ENCODE peak calls at places on chromosomes 16 and 17, in nine cellular contexts. V is dorsolateral prefrontal cortex; U is psoas muscle; F is adrenal gland; I is CD8-positive, alpha-beta T cell; G is BJ; Z is transverse colon; X is endothelial cell of umbilical vein; O is tibial nerve. H is an unnamed sample. For H3K27me3, the result is how much of the 10 kb centered on the place peaks cover.

GRCh38 chr17:2083613-2084128 is 28.8 kb downstream of the HIC1 start:
- DNase-seq in F (peak), I (no peak), U (peak), V (no peak), X (peak), Z (peak), O (no peak), G (no peak), H (no peak)

GRCh38 chr16:57648590-57649442 is 19.3 kb upstream of the ADGRG3 start:
- DNase-seq in Z (peak), O (peak), V (no peak), U (peak), F (peak), G (no peak), X (peak), I (peak), H (peak)

GRCh38 chr17:40468560-40468959 is 25.3 kb downstream of the IGFBP4 start:
- DNase-seq in G (no peak), O (no peak), V (no peak), X (no peak), F (no peak), Z (no peak), I (no peak), U (no peak), H (no peak)

GRCh38 chr16:53998024-53998810 is 288.4 kb downstream of the IRX3 start:
- DNase-seq in U (no peak), O (no peak), F (no peak), Z (no peak), X (no peak), V (no peak), I (no peak), G (no peak), H (no peak)

GRCh38 chr16:58243528-58244004 is 45.7 kb upstream of the CSNK2A2 start:
- DNase-seq in I (no peak), U (no peak), G (no peak), F (no peak), Z (peak), V (no peak), O (no peak), X (no peak), H (peak)

GRCh38 chr17:67322039-67322787 is 44.2 kb downstream of the PSMD12 start:
- DNase-seq in X (no peak), F (no peak), U (no peak), Z (no peak), G (no peak), O (no peak), V (no peak), I (no peak), H (no peak)

GRCh38 chr16:55495616-55496289 is 13.1 kb upstream of the LPCAT2 start:
- DNase-seq in F (peak), I (no peak), X (no peak), V (no peak), Z (no peak), G (peak), U (no peak), O (peak), H (peak)

GRCh38 chr17:16171613-16172012 is 43.7 kb downstream of the NCOR1 start:
- DNase-seq in O (no peak), F (no peak), X (no peak), G (peak), Z (no peak), I (no peak), V (no peak), U (no peak), H (peak)

GRCh38 chr16:27287051-27287811 is 18.7 kb upstream of the NSMCE1 start:
- DNase-seq in V (no peak), I (no peak), O (no peak), G (no peak), X (no peak), U (no peak), Z (no peak), F (no peak), H (no peak)

GRCh38 chr16:28596840-28597691 is at the start of gene SULT1A2:
- DNase-seq in V (no peak), Z (peak), I (no peak), O (no peak), F (no peak), X (no peak), U (no peak), G (no peak), H (peak)

GRCh38 chr16:22206847-22207714 is 1.0 kb downstream of the EEF2K start:
- DNase-seq in Z (peak), O (peak), V (peak), F (peak), X (peak), G (no peak), U (peak), I (no peak), H (peak)

GRCh38 chr17:63701477-63702222 is 1.7 kb upstream of the LIMD2 start:
- DNase-seq in G (no peak), V (no peak), O (no peak), Z (peak), U (no peak), I (peak), X (no peak), F (peak), H (no peak)

GRCh38 chr16:84463221-84463620 is 41.2 kb downstream of the MEAK7 start:
- DNase-seq in Z (no peak), X (no peak), G (no peak), O (no peak), I (no peak), F (no peak), U (no peak), V (no peak), H (no peak)

GRCh38 chr17:44872131-44872768 is 24.6 kb downstream of the HIGD1B start:
- DNase-seq in F (peak), U (peak), V (peak), Z (peak), G (no peak), O (no peak), I (no peak), X (peak), H (peak)

GRCh38 chr16:4092547-4093265 is 23.5 kb downstream of the ADCY9 start:
- DNase-seq in Z (peak), G (no peak), V (no peak), O (no peak), I (no peak), F (no peak), X (no peak), U (no peak), H (no peak)

GRCh38 chr17:39027037-39027436 is 59.8 kb upstream of the FBXO47 start:
- DNase-seq in U (peak), I (no peak), O (peak), Z (peak), G (no peak), X (no peak), V (no peak), F (peak), H (no peak)

GRCh38 chr16:87150359-87151280 is 166.6 kb downstream of the C16orf95 start:
- DNase-seq in U (no peak), Z (no peak), F (no peak), G (no peak), I (no peak), O (no peak), X (no peak), V (no peak), H (no peak)

GRCh38 chr17:75476752-75477492 is 20.5 kb downstream of the TMEM94 start:
- DNase-seq in O (no peak), X (no peak), G (no peak), Z (no peak), V (no peak), U (peak), I (no peak), F (peak), H (no peak)

GRCh38 chr17:57211543-57211942 is 44.8 kb upstream of the MSI2 start:
- DNase-seq in V (no peak), X (peak), I (no peak), U (no peak), F (no peak), Z (no peak), G (no peak), O (no peak), H (peak)

GRCh38 chr17:80677214-80677756 is 132.6 kb downstream of the RPTOR start:
- DNase-seq in O (no peak), X (no peak), G (no peak), F (no peak), V (no peak), Z (no peak), I (no peak), U (no peak), H (no peak)

GRCh38 chr16:73020409-73020884 is 27.5 kb downstream of the ZFHX3 start:
- DNase-seq in Z (peak), G (no peak), O (peak), X (peak), V (no peak), F (peak), U (peak), I (no peak), H (peak)

GRCh38 chr17:76996741-76997694 is 128.8 kb downstream of the MGAT5B start:
- DNase-seq in X (no peak), G (no peak), V (no peak), I (no peak), O (no peak), Z (no peak), U (no peak), F (no peak), H (no peak)

GRCh38 chr17:76995352-76996105 is 127.3 kb downstream of the MGAT5B start:
- DNase-seq in I (no peak), F (no peak), V (no peak), O (no peak), G (no peak), U (no peak), Z (no peak), X (no peak), H (no peak)

GRCh38 chr17:77001487-77001886 is 133.3 kb downstream of the MGAT5B start:
- DNase-seq in V (no peak), U (no peak), X (no peak), Z (no peak), O (no peak), G (no peak), F (no peak), I (no peak), H (no peak)

GRCh38 chr17:76997981-76998531 is 129.9 kb downstream of the MGAT5B start:
- DNase-seq in O (no peak), F (no peak), Z (peak), X (no peak), V (no peak), I (peak), G (no peak), U (no peak), H (no peak)

GRCh38 chr17:76998839-76999238 is 130.6 kb downstream of the MGAT5B start:
- DNase-seq in I (no peak), Z (no peak), F (no peak), V (no peak), X (no peak), U (no peak), O (no peak), G (no peak), H (no peak)
- H3K4me3 ChIP-seq in I (peak), Z (no peak), F (no peak), V (no peak), X (no peak), U (no peak), O (no peak), G (no peak), H (no peak)

DNA sequence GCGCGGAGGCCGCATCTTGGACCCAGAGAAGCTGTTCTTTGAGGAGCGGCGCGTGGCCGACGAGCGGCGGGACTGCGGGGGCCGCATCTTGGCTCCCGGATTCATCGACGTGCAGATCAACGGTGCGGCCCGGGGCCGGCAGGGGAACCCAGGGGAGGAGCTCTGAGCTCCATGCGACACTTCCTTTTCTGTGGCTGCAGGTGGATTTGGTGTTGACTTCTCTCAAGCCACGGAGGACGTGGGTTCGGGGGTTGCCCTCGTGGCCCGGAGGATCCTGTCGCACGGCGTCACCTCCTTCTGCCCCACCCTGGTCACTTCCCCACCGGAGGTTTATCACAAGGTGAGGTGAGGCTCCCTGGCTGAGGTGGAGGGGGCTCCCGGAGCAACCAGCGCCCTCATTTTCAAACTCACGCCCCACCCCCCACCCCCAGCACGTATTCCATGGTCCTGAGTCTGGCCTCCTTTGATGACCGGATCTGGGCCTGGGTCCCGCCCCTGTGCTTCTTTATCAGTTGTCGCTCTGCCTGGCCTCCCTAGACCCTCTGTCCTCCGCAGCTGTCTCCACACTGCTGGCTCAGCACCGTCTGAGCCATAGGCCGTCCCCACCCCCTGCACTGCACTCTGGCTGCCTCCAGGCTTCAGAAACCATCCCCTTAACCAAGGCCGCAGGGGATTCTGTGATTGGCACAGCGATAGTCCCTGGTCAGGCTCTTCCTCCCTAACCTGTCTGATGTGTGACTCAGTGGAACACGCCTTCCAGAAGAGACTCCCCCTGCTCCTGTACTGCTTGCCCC is 810 bp downstream of the AMDHD2 start:
- DNase-seq in X (no peak), U (peak), I (peak), O (no peak), F (peak), Z (peak), V (no peak), G (no peak), H (peak)
- TF ChIP-seq CTCF in X (no peak), U (no peak), I (no peak), O (no peak), F (no peak), Z (no peak), V (no peak), G (no peak), H (no peak)

DNA sequence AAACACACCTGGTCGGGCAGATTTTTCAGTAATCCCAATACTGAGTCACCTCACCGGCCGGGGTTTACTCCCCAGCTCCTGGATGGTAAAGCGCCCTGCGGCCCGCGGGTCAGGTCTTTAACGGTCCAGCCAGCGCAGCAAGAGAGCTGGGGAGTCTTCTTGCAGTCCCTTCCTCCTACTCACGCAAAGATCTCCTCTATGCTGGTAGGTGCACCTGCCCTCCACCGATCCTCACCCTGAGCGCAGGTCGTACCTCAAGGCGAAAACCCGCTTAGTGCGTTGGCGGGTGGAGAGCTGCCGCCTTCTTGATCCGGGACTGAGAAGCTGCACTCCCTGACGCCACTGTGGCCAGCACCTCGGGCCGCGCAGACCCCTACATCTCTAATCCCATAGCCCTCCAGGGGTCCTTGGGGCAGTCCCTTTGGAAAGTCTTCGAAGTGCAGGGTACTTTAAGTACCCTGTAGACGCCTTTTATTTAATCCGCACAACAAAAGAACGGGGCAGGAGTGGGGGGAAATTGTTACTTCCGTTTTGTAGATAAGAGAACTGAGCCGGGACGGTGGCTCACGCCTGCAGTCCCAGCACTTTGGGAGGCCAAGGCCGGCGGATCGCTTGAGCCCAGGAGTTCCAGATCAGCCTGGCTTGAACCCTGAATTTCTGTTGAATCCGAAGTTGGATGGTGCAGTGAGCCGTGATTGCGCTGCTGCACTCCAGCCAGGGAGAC is 10.4 kb upstream of the HOXB13 start:
- DNase-seq in U (no peak), X (no peak), O (no peak), V (no peak), I (no peak), G (no peak), Z (no peak), F (no peak), H (peak)
- H3K27me3 ChIP-seq in U (under half), X (half or more), O (under half), V (half or more), I (half or more), G (half or more), Z (half or more), F (half or more), H (half or more)

DNA sequence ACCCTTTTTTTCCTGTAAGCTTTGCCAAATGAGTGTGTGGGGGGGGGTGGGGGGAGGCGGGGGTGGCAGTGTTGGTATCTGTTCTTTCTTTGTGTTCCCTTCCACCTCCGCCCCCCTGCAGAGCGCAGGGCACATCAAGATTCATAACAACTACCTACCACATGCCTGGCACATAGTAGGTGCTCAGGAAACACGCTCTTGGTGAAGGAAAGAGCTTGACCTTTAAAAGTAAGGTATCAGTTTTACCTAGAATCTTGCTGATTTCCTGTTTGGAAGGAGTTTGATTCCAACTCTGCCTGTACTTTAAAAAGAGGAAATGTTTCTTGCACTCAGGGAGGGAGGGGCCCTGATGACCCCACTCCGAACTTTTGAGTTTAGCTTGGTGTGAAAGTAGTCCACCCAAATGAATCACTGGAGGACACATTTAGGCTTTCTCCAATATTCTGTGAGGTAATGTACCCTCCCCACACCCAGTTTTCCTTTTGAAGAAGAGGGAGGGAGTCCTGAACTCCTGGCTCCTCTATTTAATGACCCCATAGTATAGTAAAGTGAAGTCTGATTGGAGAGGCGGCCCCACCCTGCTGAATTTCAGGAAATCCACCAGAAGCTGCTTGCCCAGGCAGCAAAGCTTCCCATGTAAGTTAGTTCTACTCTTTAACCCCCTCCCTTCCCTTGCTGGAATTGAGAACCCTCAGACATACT is 549 bp upstream of the FAM20A start:
- DNase-seq in G (no peak), Z (no peak), U (peak), V (no peak), X (no peak), F (peak), I (no peak), O (no peak), H (no peak)
- H3K4me3 ChIP-seq in G (peak), Z (no peak), U (peak), V (peak), X (no peak), F (no peak), I (no peak), O (peak), H (no peak)

DNA sequence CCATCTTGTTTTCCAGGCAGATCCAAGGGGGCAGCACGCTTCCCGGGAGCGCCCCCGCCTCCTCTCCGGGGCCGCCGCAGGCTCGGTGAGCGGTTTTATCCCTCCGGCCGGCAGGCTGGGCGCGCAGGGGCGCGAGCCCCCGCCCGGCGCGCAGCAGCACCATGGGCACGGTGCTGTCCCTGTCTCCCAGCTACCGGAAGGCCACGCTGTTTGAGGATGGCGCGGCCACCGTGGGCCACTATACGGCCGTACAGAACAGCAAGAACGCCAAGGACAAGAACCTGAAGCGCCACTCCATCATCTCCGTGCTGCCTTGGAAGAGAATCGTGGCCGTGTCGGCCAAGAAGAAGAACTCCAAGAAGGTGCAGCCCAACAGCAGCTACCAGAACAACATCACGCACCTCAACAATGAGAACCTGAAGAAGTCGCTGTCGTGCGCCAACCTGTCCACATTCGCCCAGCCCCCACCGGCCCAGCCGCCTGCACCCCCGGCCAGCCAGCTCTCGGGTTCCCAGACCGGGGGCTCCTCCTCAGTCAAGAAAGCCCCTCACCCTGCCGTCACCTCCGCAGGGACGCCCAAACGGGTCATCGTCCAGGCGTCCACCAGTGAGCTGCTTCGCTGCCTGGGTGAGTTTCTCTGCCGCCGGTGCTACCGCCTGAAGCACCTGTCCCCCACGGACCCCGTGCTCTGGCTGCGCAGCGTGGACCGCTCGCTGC is 825 bp downstream of the CDK5R1 start:
- DNase-seq in Z (no peak), V (no peak), F (peak), G (no peak), O (no peak), X (peak), U (no peak), I (no peak), H (peak)
- TF ChIP-seq CTCF in Z (no peak), V (no peak), F (no peak), G (no peak), O (no peak), X (no peak), U (no peak), I (no peak), H (peak)

H was measured in bronchial epithelial cell.